ENCODE peak calls at places on chromosomes 3 and 15, in eight cellular contexts. One of them, this sample, is unnamed.
A peak's percentile ranks its signal among the peaks of the same experiment; 100 is the strongest.

GRCh38 chr15:77496710-77497107 is 76.0 kb downstream of the HMG20A start:
- DNase-seq in ovary: peak; percentile 89
- DNase-seq in CD8-positive, alpha-beta memory T cell: peak; percentile 76
- DNase-seq in psoas muscle: peak; percentile 86
- DNase-seq in gastrocnemius medialis: peak; percentile 65
- DNase-seq in body of pancreas: peak; percentile 82
- DNase-seq in astrocyte: peak; percentile 94
- DNase-seq in fibroblast of lung: peak; percentile 95
- DNase-seq in this sample: peak; percentile 88

GRCh38 chr3:85502148-85502875 is 543.5 kb downstream of the CADM2 start:
- DNase-seq in gastrocnemius medialis: no peak
- DNase-seq in body of pancreas: no peak
- DNase-seq in ovary: no peak
- DNase-seq in psoas muscle: no peak
- DNase-seq in CD8-positive, alpha-beta memory T cell: no peak
- DNase-seq in fibroblast of lung: no peak
- DNase-seq in astrocyte: no peak
- DNase-seq in this sample: no peak

GRCh38 chr3:190545260-190545659 is 31.4 kb downstream of the IL1RAP start:
- DNase-seq in CD8-positive, alpha-beta memory T cell: no peak
- DNase-seq in body of pancreas: no peak
- DNase-seq in ovary: no peak
- DNase-seq in psoas muscle: no peak
- DNase-seq in astrocyte: no peak
- DNase-seq in gastrocnemius medialis: no peak
- DNase-seq in fibroblast of lung: no peak
- DNase-seq in this sample: no peak

GRCh38 chr3:169613053-169613803 is 50.3 kb downstream of the MECOM start:
- DNase-seq in body of pancreas: peak; percentile 35
- DNase-seq in ovary: no peak
- DNase-seq in gastrocnemius medialis: no peak
- DNase-seq in astrocyte: no peak
- DNase-seq in fibroblast of lung: no peak
- DNase-seq in CD8-positive, alpha-beta memory T cell: no peak
- DNase-seq in psoas muscle: no peak
- DNase-seq in this sample: no peak

GRCh38 chr3:8576841-8577553 is 67.6 kb downstream of the SSUH2 start:
- DNase-seq in body of pancreas: no peak
- DNase-seq in psoas muscle: no peak
- DNase-seq in CD8-positive, alpha-beta memory T cell: no peak
- DNase-seq in fibroblast of lung: peak; percentile 63
- DNase-seq in ovary: no peak
- DNase-seq in astrocyte: peak; percentile 59
- DNase-seq in gastrocnemius medialis: no peak
- DNase-seq in this sample: no peak

GRCh38 chr3:104629038-104629437 is 737.7 kb upstream of the ALCAM start:
- DNase-seq in psoas muscle: no peak
- DNase-seq in astrocyte: peak; percentile 86
- DNase-seq in gastrocnemius medialis: no peak
- DNase-seq in fibroblast of lung: peak; percentile 90
- DNase-seq in CD8-positive, alpha-beta memory T cell: no peak
- DNase-seq in ovary: no peak
- DNase-seq in body of pancreas: no peak
- DNase-seq in this sample: no peak

GRCh38 chr3:41198526-41198925 is 779 bp upstream of the CTNNB1 start:
- DNase-seq in psoas muscle: peak; percentile 37
- DNase-seq in astrocyte: peak; percentile 14
- DNase-seq in ovary: peak; percentile 59
- DNase-seq in fibroblast of lung: peak; percentile 23
- DNase-seq in body of pancreas: peak; percentile 68
- DNase-seq in gastrocnemius medialis: peak; percentile 7
- DNase-seq in CD8-positive, alpha-beta memory T cell: no peak
- DNase-seq in this sample: peak; percentile 43

GRCh38 chr3:134211797-134212196 is 38.9 kb downstream of the RYK start:
- DNase-seq in psoas muscle: no peak
- DNase-seq in ovary: no peak
- DNase-seq in body of pancreas: peak; percentile 33
- DNase-seq in CD8-positive, alpha-beta memory T cell: no peak
- DNase-seq in fibroblast of lung: peak; percentile 56
- DNase-seq in astrocyte: peak; percentile 36
- DNase-seq in gastrocnemius medialis: no peak
- DNase-seq in this sample: no peak

GRCh38 chr3:115851571-115851970 is 228.3 kb downstream of the GAP43 start:
- DNase-seq in gastrocnemius medialis: no peak
- DNase-seq in ovary: no peak
- DNase-seq in astrocyte: no peak
- DNase-seq in fibroblast of lung: no peak
- DNase-seq in psoas muscle: no peak
- DNase-seq in body of pancreas: no peak
- DNase-seq in CD8-positive, alpha-beta memory T cell: no peak
- DNase-seq in this sample: no peak

GRCh38 chr3:44924102-44925084 is 50.0 kb downstream of the TGM4 start:
- DNase-seq in body of pancreas: no peak
- DNase-seq in psoas muscle: no peak
- DNase-seq in CD8-positive, alpha-beta memory T cell: no peak
- DNase-seq in gastrocnemius medialis: no peak
- DNase-seq in fibroblast of lung: peak; percentile 42
- DNase-seq in astrocyte: peak; percentile 29
- DNase-seq in ovary: no peak
- DNase-seq in this sample: no peak

GRCh38 chr3:3260870-3261269 is 81.4 kb upstream of the CRBN start:
- DNase-seq in ovary: no peak
- DNase-seq in body of pancreas: no peak
- DNase-seq in psoas muscle: no peak
- DNase-seq in gastrocnemius medialis: no peak
- DNase-seq in CD8-positive, alpha-beta memory T cell: no peak
- DNase-seq in fibroblast of lung: no peak
- DNase-seq in astrocyte: no peak
- DNase-seq in this sample: no peak

GRCh38 chr3:177358968-177359600 is 161.8 kb upstream of the TBL1XR1 start:
- DNase-seq in ovary: peak; percentile 61
- DNase-seq in astrocyte: peak; percentile 40
- DNase-seq in fibroblast of lung: peak; percentile 59
- DNase-seq in CD8-positive, alpha-beta memory T cell: peak; percentile 70
- DNase-seq in gastrocnemius medialis: no peak
- DNase-seq in body of pancreas: peak; percentile 46
- DNase-seq in psoas muscle: peak; percentile 50
- DNase-seq in this sample: no peak

GRCh38 chr15:28983432-28984311 is 97.9 kb downstream of the APBA2 start:
- DNase-seq in gastrocnemius medialis: no peak
- DNase-seq in CD8-positive, alpha-beta memory T cell: no peak
- DNase-seq in psoas muscle: no peak
- DNase-seq in ovary: no peak
- DNase-seq in astrocyte: no peak
- DNase-seq in fibroblast of lung: no peak
- DNase-seq in body of pancreas: no peak
- DNase-seq in this sample: no peak

GRCh38 chr3:4746241-4746958 is 232.8 kb upstream of the BHLHE40 start:
- DNase-seq in gastrocnemius medialis: no peak
- DNase-seq in fibroblast of lung: peak; percentile 79
- DNase-seq in astrocyte: peak; percentile 71
- DNase-seq in psoas muscle: no peak
- DNase-seq in ovary: no peak
- DNase-seq in body of pancreas: no peak
- DNase-seq in CD8-positive, alpha-beta memory T cell: no peak
- DNase-seq in this sample: no peak

GRCh38 chr3:46954178-46954577 is 22.4 kb downstream of the CCDC12 start:
- DNase-seq in psoas muscle: no peak
- DNase-seq in CD8-positive, alpha-beta memory T cell: no peak
- DNase-seq in astrocyte: no peak
- DNase-seq in fibroblast of lung: no peak
- DNase-seq in body of pancreas: no peak
- DNase-seq in ovary: no peak
- DNase-seq in gastrocnemius medialis: no peak
- DNase-seq in this sample: no peak

GRCh38 chr3:46955157-46955556 is 21.4 kb downstream of the CCDC12 start:
- DNase-seq in CD8-positive, alpha-beta memory T cell: no peak
- DNase-seq in fibroblast of lung: no peak
- DNase-seq in gastrocnemius medialis: no peak
- DNase-seq in astrocyte: no peak
- DNase-seq in body of pancreas: no peak
- DNase-seq in ovary: no peak
- DNase-seq in psoas muscle: no peak
- DNase-seq in this sample: no peak

GRCh38 chr3:46953265-46954010 is 23.1 kb downstream of the CCDC12 start:
- DNase-seq in CD8-positive, alpha-beta memory T cell: no peak
- DNase-seq in astrocyte: no peak
- DNase-seq in psoas muscle: no peak
- DNase-seq in gastrocnemius medialis: no peak
- DNase-seq in ovary: no peak
- DNase-seq in body of pancreas: no peak
- DNase-seq in fibroblast of lung: no peak
- DNase-seq in this sample: no peak

GRCh38 chr3:46950661-46951241 is 25.8 kb downstream of the CCDC12 start:
- DNase-seq in CD8-positive, alpha-beta memory T cell: no peak
- DNase-seq in psoas muscle: no peak
- DNase-seq in astrocyte: no peak
- DNase-seq in fibroblast of lung: no peak
- DNase-seq in gastrocnemius medialis: no peak
- DNase-seq in body of pancreas: no peak
- DNase-seq in ovary: no peak
- DNase-seq in this sample: no peak

DNA sequence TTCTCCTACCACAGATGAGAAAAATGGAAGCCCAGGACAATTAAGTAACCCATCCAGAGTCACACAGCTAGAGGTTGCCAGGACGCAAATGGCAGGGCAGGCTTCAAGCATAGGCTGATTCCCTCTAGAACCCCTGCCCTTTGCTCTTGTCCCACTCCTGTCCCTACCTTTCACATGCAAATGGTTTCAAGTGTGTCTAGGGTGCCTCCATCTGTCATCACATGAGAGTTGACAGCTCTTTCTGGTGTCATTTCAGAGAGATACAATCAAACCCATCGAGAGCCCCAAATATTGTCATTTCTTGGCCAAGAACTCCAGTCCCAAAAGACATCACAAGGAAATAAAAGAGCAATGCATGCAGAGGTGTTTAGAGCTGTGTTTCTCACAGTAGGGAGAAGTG is 23.7 kb downstream of the CCDC12 start:
- DNase-seq in psoas muscle: no peak
- DNase-seq in gastrocnemius medialis: no peak
- DNase-seq in ovary: no peak
- DNase-seq in fibroblast of lung: no peak
- DNase-seq in body of pancreas: no peak
- DNase-seq in CD8-positive, alpha-beta memory T cell: no peak
- DNase-seq in astrocyte: no peak
- DNase-seq in this sample: no peak
- H3K27ac ChIP-seq in psoas muscle: no peak overlapping the region
- H3K27ac ChIP-seq in gastrocnemius medialis: peak overlapping the region; percentile 30
- H3K27ac ChIP-seq in ovary: no peak overlapping the region
- H3K27ac ChIP-seq in fibroblast of lung: no peak overlapping the region
- H3K27ac ChIP-seq in body of pancreas: no peak overlapping the region
- H3K27ac ChIP-seq in CD8-positive, alpha-beta memory T cell: no peak overlapping the region
- H3K27ac ChIP-seq in astrocyte: no peak overlapping the region
- H3K27ac ChIP-seq in this sample: no peak overlapping the region

GRCh38 chr3:149510480-149510879 is 36.0 kb downstream of the TM4SF4 start:
- DNase-seq in fibroblast of lung: no peak
- DNase-seq in astrocyte: no peak
- DNase-seq in body of pancreas: no peak
- DNase-seq in CD8-positive, alpha-beta memory T cell: no peak
- DNase-seq in psoas muscle: no peak
- DNase-seq in ovary: no peak
- DNase-seq in gastrocnemius medialis: no peak
- DNase-seq in this sample: no peak
- H3K4me1 ChIP-seq in fibroblast of lung: peaks cover 12% of the 10 kb centered on the region
- H3K4me1 ChIP-seq in astrocyte: peaks cover 23% of the 10 kb centered on the region
- H3K4me1 ChIP-seq in body of pancreas: peaks cover 19% of the 10 kb centered on the region
- H3K4me1 ChIP-seq in CD8-positive, alpha-beta memory T cell: no peaks in the 10 kb centered on the region
- H3K4me1 ChIP-seq in psoas muscle: peaks cover 20% of the 10 kb centered on the region
- H3K4me1 ChIP-seq in ovary: peaks cover 4% of the 10 kb centered on the region
- H3K4me1 ChIP-seq in gastrocnemius medialis: peaks cover 14% of the 10 kb centered on the region
- H3K4me1 ChIP-seq in this sample: peaks cover 12% of the 10 kb centered on the region

DNA sequence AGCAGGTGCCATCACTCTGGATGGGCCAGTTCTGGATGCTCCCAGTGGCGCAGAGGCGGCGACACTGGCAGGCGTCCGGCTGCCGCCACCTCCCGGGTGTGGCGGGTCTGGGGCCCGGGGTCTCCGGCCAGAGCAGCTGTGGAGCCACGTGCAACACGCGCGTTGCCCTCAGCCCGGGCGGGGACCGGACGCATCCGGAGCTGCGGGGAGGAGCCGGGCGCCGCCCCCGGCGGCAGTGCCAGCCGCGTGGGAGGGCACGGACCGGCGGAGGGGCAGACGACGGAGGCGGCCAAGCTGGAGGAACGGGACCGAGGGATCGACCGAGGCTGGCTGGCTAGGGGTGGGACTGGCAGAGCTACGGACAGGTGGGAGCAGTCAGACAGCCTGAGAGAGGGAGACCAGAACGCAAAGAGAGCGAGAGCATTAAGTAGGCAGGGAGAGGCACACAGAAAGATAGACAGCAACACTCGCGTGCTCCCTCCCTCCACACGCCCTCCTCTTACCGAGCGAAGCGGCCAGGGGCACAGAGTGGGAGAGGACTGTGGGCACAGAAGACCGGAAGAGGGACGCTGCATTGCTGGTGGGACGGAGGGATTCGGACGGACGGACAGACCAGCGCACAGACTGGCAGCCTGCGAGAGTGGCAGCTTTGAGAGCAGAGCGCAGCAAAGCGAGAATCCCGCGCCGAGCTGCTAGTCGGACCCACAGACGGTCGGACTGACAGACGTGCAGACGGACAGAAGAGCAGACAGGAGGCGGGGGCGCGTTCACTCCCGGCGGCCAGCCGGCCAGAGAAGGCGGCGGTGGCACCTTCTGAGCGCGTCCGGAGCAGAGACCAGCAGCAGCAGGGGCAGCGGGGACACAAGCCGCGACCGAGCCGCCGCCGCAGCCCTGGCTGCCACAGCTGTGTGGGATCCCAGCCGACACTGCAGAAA is at the start of gene ARPP21:
- DNase-seq in gastrocnemius medialis: peak; percentile 58
- DNase-seq in psoas muscle: peak; percentile 77
- DNase-seq in astrocyte: peak; percentile 5
- DNase-seq in ovary: no peak
- DNase-seq in fibroblast of lung: no peak
- DNase-seq in CD8-positive, alpha-beta memory T cell: no peak
- DNase-seq in body of pancreas: peak; percentile 19
- DNase-seq in this sample: no peak
- H3K4me3 ChIP-seq in gastrocnemius medialis: peak within 1 kb of the TSS; percentile 73
- H3K4me3 ChIP-seq in psoas muscle: peak within 1 kb of the TSS; percentile 80
- H3K4me3 ChIP-seq in astrocyte: peak within 1 kb of the TSS; percentile 69
- H3K4me3 ChIP-seq in ovary: no peak within 1 kb of the TSS
- H3K4me3 ChIP-seq in fibroblast of lung: peak within 1 kb of the TSS; percentile 48
- H3K4me3 ChIP-seq in CD8-positive, alpha-beta memory T cell: no peak within 1 kb of the TSS
- H3K4me3 ChIP-seq in body of pancreas: no peak within 1 kb of the TSS
- H3K4me3 ChIP-seq in this sample: peak within 1 kb of the TSS; percentile 45

DNA sequence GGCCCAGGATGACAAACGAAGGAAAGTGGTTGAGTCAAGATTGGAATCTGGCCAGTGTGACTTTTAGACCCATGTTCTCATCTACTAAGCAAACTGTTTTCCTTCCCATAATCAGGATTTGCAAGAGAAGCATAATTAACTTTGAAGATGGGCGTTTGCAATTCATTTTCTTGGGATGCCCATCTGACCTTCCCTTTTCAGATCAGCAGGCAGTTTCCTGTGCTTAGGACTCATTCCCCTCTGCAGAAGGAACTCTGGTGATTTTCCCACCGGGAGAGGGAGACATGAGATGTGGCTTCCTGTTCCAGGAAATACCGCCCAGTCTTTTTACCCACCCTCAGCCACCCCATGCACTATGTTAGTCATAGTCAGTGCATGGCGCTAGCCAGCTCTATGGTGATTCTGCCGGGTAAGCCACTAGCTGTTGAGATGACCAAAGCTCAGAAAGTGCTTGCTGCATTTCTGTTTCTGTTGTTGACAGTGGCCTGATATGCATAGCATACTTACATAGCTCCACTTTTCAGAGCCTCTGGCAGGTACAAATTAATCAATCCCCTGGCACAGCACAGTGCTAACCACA is 129.4 kb downstream of the VGLL4 start:
- DNase-seq in psoas muscle: peak; percentile 47
- DNase-seq in CD8-positive, alpha-beta memory T cell: no peak
- DNase-seq in fibroblast of lung: peak; percentile 97
- DNase-seq in astrocyte: peak; percentile 96
- DNase-seq in gastrocnemius medialis: peak; percentile 24
- DNase-seq in ovary: no peak
- DNase-seq in body of pancreas: peak; percentile 21
- DNase-seq in this sample: no peak
- H3K27ac ChIP-seq in psoas muscle: peak overlapping the region; percentile 53
- H3K27ac ChIP-seq in CD8-positive, alpha-beta memory T cell: no peak overlapping the region
- H3K27ac ChIP-seq in fibroblast of lung: peak overlapping the region; percentile 26
- H3K27ac ChIP-seq in astrocyte: peak overlapping the region; percentile 76
- H3K27ac ChIP-seq in gastrocnemius medialis: peak overlapping the region; percentile 32
- H3K27ac ChIP-seq in ovary: no peak overlapping the region
- H3K27ac ChIP-seq in body of pancreas: no peak overlapping the region
- H3K27ac ChIP-seq in this sample: peak overlapping the region; percentile 52